ENCODE peak calls at places on chromosomes 13 and 19, in eight cellular contexts. U is Peyer's patch; Y is transverse colon; B is A549; W is AG04450; V is ovary; F is naive thymus-derived CD4-positive, alpha-beta T cell; J is endothelial cell of umbilical vein. T is an unnamed sample.

GRCh38 chr13:22047082-22047784 is 376.4 kb downstream of the FGF9 start:
- DNase-seq in U (no peak), Y (no peak), B (no peak), W (peak; percentile 4), V (no peak), F (no peak), J (no peak), T (no peak)

GRCh38 chr19:49801966-49802661 is 11.0 kb downstream of the FUZ start:
- DNase-seq in U (peak; percentile 49), Y (peak; percentile 76), B (no peak), W (peak; percentile 74), V (peak; percentile 97), F (no peak), J (peak; percentile 80), T (no peak)

GRCh38 chr13:41308241-41308640 is 2.8 kb upstream of the NAA16 start:
- DNase-seq in U (no peak), Y (no peak), B (no peak), W (no peak), V (no peak), F (no peak), J (no peak), T (no peak)

GRCh38 chr13:110265341-110265681 is 41.6 kb downstream of the COL4A1 start:
- DNase-seq in U (no peak), Y (no peak), B (no peak), W (no peak), V (no peak), F (no peak), J (no peak), T (no peak)

GRCh38 chr13:30256713-30257432 is 50.5 kb downstream of the KATNAL1 start:
- DNase-seq in U (no peak), Y (no peak), B (no peak), W (no peak), V (no peak), F (no peak), J (no peak), T (no peak)

GRCh38 chr13:70623260-70623659 is 515.0 kb upstream of the KLHL1 start:
- DNase-seq in U (no peak), Y (no peak), B (no peak), W (no peak), V (no peak), F (no peak), J (peak; percentile 57), T (no peak)

GRCh38 chr13:49026851-49027250 is 51.1 kb downstream of the FNDC3A start:
- DNase-seq in U (no peak), Y (no peak), B (no peak), W (no peak), V (no peak), F (no peak), J (no peak), T (no peak)

GRCh38 chr19:8478605-8479004 is 23.8 kb downstream of the PRAM1 start:
- DNase-seq in U (no peak), Y (no peak), B (no peak), W (no peak), V (no peak), F (no peak), J (no peak), T (no peak)

GRCh38 chr13:113398963-113399754 is 35.2 kb upstream of the GRTP1 start:
- DNase-seq in U (no peak), Y (no peak), B (no peak), W (no peak), V (no peak), F (no peak), J (no peak), T (no peak)
- H3K27ac ChIP-seq in U (no peak overlapping the region), Y (no peak overlapping the region), B (no peak overlapping the region), W (no peak overlapping the region), V (no peak overlapping the region), F (no peak overlapping the region), J (no peak overlapping the region), T (no peak overlapping the region)

GRCh38 chr19:46133101-46133627 is 8.7 kb upstream of the IGFL3 start:
- DNase-seq in U (no peak), Y (no peak), B (no peak), W (peak; percentile 96), V (no peak), F (no peak), J (peak; percentile 95), T (no peak)

GRCh38 chr19:46131485-46132143 is 7.1 kb upstream of the IGFL3 start:
- DNase-seq in U (no peak), Y (no peak), B (no peak), W (no peak), V (no peak), F (no peak), J (peak; percentile 32), T (no peak)

GRCh38 chr19:46133777-46134231 is 9.3 kb upstream of the IGFL3 start:
- DNase-seq in U (no peak), Y (no peak), B (no peak), W (no peak), V (no peak), F (no peak), J (peak; percentile 14), T (no peak)

GRCh38 chr19:46134527-46134926 is 10.0 kb upstream of the IGFL3 start:
- DNase-seq in U (no peak), Y (no peak), B (no peak), W (peak; percentile 21), V (no peak), F (no peak), J (no peak), T (no peak)

DNA sequence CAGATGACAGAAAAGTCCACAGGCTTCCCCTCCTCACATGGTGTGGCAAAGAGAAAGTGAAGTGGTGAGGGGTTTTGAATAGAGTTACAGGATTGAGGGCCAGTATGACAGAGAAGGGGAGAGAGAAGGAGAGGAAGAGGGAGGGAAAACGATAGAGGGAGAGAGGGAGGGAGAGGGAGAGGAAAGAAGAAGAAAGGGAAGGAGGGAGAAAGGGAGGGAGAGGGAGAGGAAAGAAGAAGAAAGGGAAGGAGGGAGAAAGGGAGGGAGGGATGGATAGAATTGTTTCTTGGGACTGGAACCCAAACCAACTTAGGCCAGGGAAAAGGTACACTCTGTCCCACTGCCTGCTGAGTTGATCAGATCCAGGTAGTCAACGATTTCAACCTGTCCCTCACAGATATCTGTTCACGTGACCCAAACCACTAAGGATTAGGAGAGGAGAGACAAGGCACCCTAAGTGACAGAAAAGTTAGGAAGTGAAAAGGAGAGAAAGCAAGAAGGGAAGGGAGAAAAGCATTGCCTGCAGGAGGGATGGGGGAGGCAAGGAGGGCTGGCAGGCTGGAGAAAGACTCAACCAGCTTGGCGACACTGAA is 8.1 kb upstream of the IGFL3 start:
- DNase-seq in U (no peak), Y (no peak), B (no peak), W (no peak), V (no peak), F (no peak), J (no peak), T (no peak)
- H3K4me3 ChIP-seq in U (no peak overlapping the region), Y (no peak overlapping the region), B (no peak overlapping the region), W (peak overlapping the region; percentile 52), V (peak overlapping the region; percentile 1), F (no peak overlapping the region), J (no peak overlapping the region), T (no peak overlapping the region)

DNA sequence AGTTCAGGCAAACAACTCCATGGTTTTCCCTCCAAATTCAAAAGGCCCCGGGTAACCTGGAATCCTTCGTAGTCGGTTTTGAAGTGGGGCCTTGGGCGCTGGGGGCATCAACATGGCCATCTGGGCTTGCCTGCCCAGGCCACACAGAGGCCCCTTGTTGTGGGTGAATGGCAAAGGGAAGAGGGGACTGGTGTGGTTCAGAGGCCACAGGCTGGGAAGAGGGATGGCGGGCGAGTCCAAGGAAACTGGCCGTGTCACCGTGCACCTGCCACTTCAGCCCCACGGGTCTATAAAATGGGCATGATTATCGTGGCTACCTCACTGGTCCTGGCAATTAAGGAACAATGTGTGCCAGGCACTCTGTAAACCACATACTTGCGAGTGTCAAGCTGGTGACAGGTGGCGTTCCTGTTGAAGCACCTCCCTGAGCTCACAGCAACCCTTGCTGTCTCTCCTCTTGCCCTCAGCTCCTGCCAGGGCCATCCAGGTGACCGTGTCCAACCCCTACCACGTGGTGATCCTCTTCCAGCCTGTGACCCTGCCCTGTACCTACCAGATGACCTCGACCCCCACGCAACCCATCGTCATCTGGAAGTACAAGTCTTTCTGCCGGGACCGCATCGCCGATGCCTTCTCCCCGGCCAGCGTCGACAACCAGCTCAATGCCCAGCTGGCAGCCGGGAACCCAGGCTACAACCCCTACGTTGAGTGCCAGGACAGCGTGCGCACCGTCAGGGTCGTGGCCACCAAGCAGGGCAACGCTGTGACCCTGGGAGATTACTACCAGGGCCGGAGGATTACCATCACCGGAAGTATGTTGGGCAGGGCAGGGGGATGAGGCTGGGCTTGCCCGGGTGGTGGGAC is 1.3 kb downstream of the LSR start:
- DNase-seq in U (peak; percentile 17), Y (no peak), B (no peak), W (no peak), V (no peak), F (no peak), J (no peak), T (no peak)
- H3K27ac ChIP-seq in U (peak overlapping the region; percentile 89), Y (peak overlapping the region; percentile 92), B (no peak overlapping the region), W (no peak overlapping the region), V (no peak overlapping the region), F (no peak overlapping the region), J (no peak overlapping the region), T (no peak overlapping the region)

GRCh38 chr13:24185591-24186232 is 25.2 kb downstream of the SPATA13 start:
- DNase-seq in U (no peak), Y (no peak), B (no peak), W (no peak), V (no peak), F (no peak), J (no peak), T (no peak)
- H3K4me3 ChIP-seq in U (no peak overlapping the region), Y (no peak overlapping the region), B (no peak overlapping the region), W (no peak overlapping the region), V (no peak overlapping the region), F (no peak overlapping the region), J (no peak overlapping the region), T (no peak overlapping the region)

GRCh38 chr13:46385946-46386345 is 1.1 kb downstream of the RUBCNL start:
- DNase-seq in U (no peak), Y (no peak), B (no peak), W (no peak), V (no peak), F (no peak), J (no peak), T (no peak)

GRCh38 chr13:46383383-46383782 is 3.7 kb downstream of the RUBCNL start:
- DNase-seq in U (peak; percentile 50), Y (no peak), B (no peak), W (no peak), V (no peak), F (no peak), J (no peak), T (no peak)

GRCh38 chr13:46378411-46378810 is 8.6 kb downstream of the RUBCNL start:
- DNase-seq in U (no peak), Y (no peak), B (no peak), W (no peak), V (no peak), F (no peak), J (no peak), T (no peak)

GRCh38 chr13:46380242-46380641 is 6.8 kb downstream of the RUBCNL start:
- DNase-seq in U (no peak), Y (no peak), B (no peak), W (no peak), V (no peak), F (no peak), J (no peak), T (no peak)

GRCh38 chr13:46382224-46382623 is 4.8 kb downstream of the RUBCNL start:
- DNase-seq in U (no peak), Y (no peak), B (no peak), W (no peak), V (no peak), F (no peak), J (no peak), T (no peak)
- H3K27ac ChIP-seq in U (peak overlapping the region; percentile 87), Y (peak overlapping the region; percentile 35), B (no peak overlapping the region), W (no peak overlapping the region), V (no peak overlapping the region), F (no peak overlapping the region), J (no peak overlapping the region), T (no peak overlapping the region)

T was measured in CD8-positive, alpha-beta T cell.